ENCODE peak calls at places on chromosomes 16 and 17, in seven cellular contexts. S is stimulated activated CD8-positive, alpha-beta memory T cell treated with anti-CD3 and anti-CD28 coated beads, Interleukin-15, amount 100 ng/mL, for 1 hour; B is NB4; I is amygdala; Y is Ammon's horn; Z is A549; P is NCI-H1436. Q is an unnamed sample.

GRCh38 chr16:1493746-1494094 is 560 bp downstream of the TELO2 start:
- DNase-seq in S (no peak), B (no peak), I (no peak), Z (no peak), P (no peak), Y (no peak), Q (no peak)

GRCh38 chr16:81645303-81645702 is 133.8 kb upstream of the PLCG2 start:
- DNase-seq in I (peak), S (no peak), P (peak), Z (peak), B (no peak), Y (peak), Q (no peak)

GRCh38 chr17:41692722-41693521 is 4.2 kb downstream of the EIF1 start:
- DNase-seq in S (no peak), B (no peak), Y (no peak), P (no peak), Z (peak), I (no peak), Q (no peak)

GRCh38 chr16:57470683-57471082 is 8.2 kb downstream of the POLR2C start:
- DNase-seq in S (no peak), B (no peak), I (no peak), P (no peak), Y (peak), Z (peak), Q (no peak)

GRCh38 chr17:41863074-41863843 is 2.0 kb downstream of the KLHL11 start:
- DNase-seq in Z (no peak), S (no peak), B (no peak), Y (no peak), P (no peak), I (no peak), Q (no peak)

GRCh38 chr16:11319529-11320146 is 25.6 kb upstream of the RMI2 start:
- DNase-seq in Y (no peak), S (no peak), I (no peak), Z (no peak), P (peak), B (no peak), Q (no peak)

GRCh38 chr17:28228109-28228840 is 90.7 kb upstream of the TMEM97 start:
- DNase-seq in I (no peak), S (no peak), P (no peak), B (peak), Y (no peak), Z (peak), Q (no peak)

GRCh38 chr17:65886240-65886639 is 305.7 kb downstream of the CEP112 start:
- DNase-seq in Z (no peak), I (no peak), P (no peak), S (no peak), B (no peak), Y (no peak), Q (no peak)

GRCh38 chr16:83147244-83147643 is 520.5 kb downstream of the CDH13 start:
- DNase-seq in Y (no peak), Z (no peak), S (no peak), B (no peak), I (no peak), P (no peak), Q (no peak)

GRCh38 chr17:74037320-74037719 is 166.2 kb upstream of the RPL38 start:
- DNase-seq in S (no peak), P (no peak), B (no peak), I (no peak), Y (no peak), Z (peak), Q (no peak)

GRCh38 chr17:41705271-41705991 is 6.7 kb upstream of the GAST start:
- DNase-seq in I (no peak), S (no peak), P (no peak), B (no peak), Y (no peak), Z (no peak), Q (no peak)

GRCh38 chr16:89114159-89114981 is 20.7 kb downstream of the ACSF3 start:
- DNase-seq in Y (no peak), S (no peak), I (no peak), B (peak), Z (no peak), P (no peak), Q (no peak)

GRCh38 chr17:41329279-41329925 is 13.9 kb upstream of the KRTAP17-1 start:
- DNase-seq in B (peak), S (no peak), Z (peak), P (peak), I (no peak), Y (peak), Q (peak)

GRCh38 chr17:75498726-75499213 is 16.6 kb downstream of the CASKIN2 start:
- DNase-seq in B (peak), Y (no peak), S (no peak), Z (peak), I (no peak), P (no peak), Q (no peak)

GRCh38 chr17:61586031-61586566 is 4.9 kb downstream of the NACA2 start:
- DNase-seq in I (no peak), S (no peak), P (no peak), B (no peak), Y (no peak), Z (no peak), Q (no peak)

GRCh38 chr17:66190738-66191606 is 961 bp downstream of the CEP112 start:
- DNase-seq in B (no peak), Y (peak), S (no peak), I (no peak), P (no peak), Z (peak), Q (no peak)

GRCh38 chr17:6580628-6581027 is 24.3 kb upstream of the PITPNM3 start:
- DNase-seq in S (no peak), Y (no peak), I (no peak), P (no peak), Z (no peak), B (no peak), Q (no peak)

GRCh38 chr17:4862720-4863119 is 29.6 kb downstream of the MINK1 start:
- DNase-seq in Y (no peak), S (no peak), B (no peak), I (no peak), P (no peak), Z (no peak), Q (no peak)

GRCh38 chr16:70380205-70380918 is 33.7 kb downstream of the DDX19A start:
- DNase-seq in Z (peak), P (no peak), I (no peak), Y (peak), S (peak), B (peak), Q (peak)

GRCh38 chr17:31674305-31674704 is 184.7 kb downstream of the COPRS start:
- DNase-seq in I (no peak), Z (no peak), P (no peak), S (no peak), Y (no peak), B (no peak), Q (peak)

GRCh38 chr16:67966549-67967182 is 1.8 kb downstream of the SLC12A4 start:
- DNase-seq in Z (peak), P (no peak), Y (no peak), I (no peak), S (no peak), B (peak), Q (peak)

GRCh38 chr16:52729731-52730130 is 182.8 kb upstream of the TOX3 start:
- DNase-seq in B (no peak), S (no peak), Y (no peak), Z (no peak), P (no peak), I (no peak), Q (no peak)

GRCh38 chr16:88299751-88300462 is 82.9 kb upstream of the ZNF469 start:
- DNase-seq in Y (no peak), B (no peak), S (no peak), P (no peak), I (no peak), Z (no peak), Q (no peak)

GRCh38 chr17:30824002-30824355 is 513 bp downstream of the CRLF3 start:
- DNase-seq in I (no peak), Y (peak), S (no peak), B (peak), Z (no peak), P (no peak), Q (no peak)

GRCh38 chr17:74431568-74432483 is at the start of gene GPRC5C:
- DNase-seq in I (no peak), Y (peak), S (no peak), Z (peak), P (peak), B (peak), Q (no peak)

GRCh38 chr17:76410328-76410965 is 26.0 kb downstream of the SPHK1 start:
- DNase-seq in Z (no peak), Y (no peak), B (no peak), I (no peak), S (no peak), P (no peak), Q (no peak)

GRCh38 chr17:72724375-72724774 is 368.1 kb downstream of the SLC39A11 start:
- DNase-seq in B (no peak), S (no peak), Z (no peak), Y (no peak), P (no peak), I (no peak), Q (no peak)

GRCh38 chr16:9901-10665 is 43.3 kb downstream of the POLR3K start:
- DNase-seq in Y (no peak), S (no peak), Z (peak), B (peak), P (no peak), I (no peak), Q (no peak)

GRCh38 chr17:27598337-27599050 is 32.5 kb upstream of the LGALS9 start:
- DNase-seq in Z (no peak), Y (no peak), I (no peak), P (no peak), B (no peak), S (no peak), Q (no peak)

GRCh38 chr17:40168262-40168832 is 8.9 kb upstream of the RAPGEFL1 start:
- DNase-seq in I (no peak), P (peak), Y (peak), Z (peak), S (no peak), B (peak), Q (peak)

GRCh38 chr17:72580321-72581127 is 459.7 kb downstream of the SOX9 start:
- DNase-seq in P (peak), B (no peak), S (no peak), Y (no peak), I (no peak), Z (peak), Q (no peak)

GRCh38 chr16:2768403-2769089 is 8.5 kb downstream of the ELOB start:
- DNase-seq in Y (no peak), Z (no peak), I (no peak), B (peak), P (no peak), S (no peak), Q (no peak)

GRCh38 chr17:38693700-38694329 is 11.3 kb upstream of the MLLT6 start:
- DNase-seq in B (no peak), Y (peak), P (no peak), S (no peak), I (no peak), Z (no peak), Q (peak)

GRCh38 chr16:31377210-31377903 is 15.8 kb upstream of the ITGAD start:
- DNase-seq in Y (no peak), P (no peak), I (no peak), Z (no peak), B (no peak), S (no peak), Q (no peak)

GRCh38 chr17:54426287-54426886 is 474.3 kb upstream of the TOM1L1 start:
- DNase-seq in B (peak), S (no peak), P (no peak), I (no peak), Y (peak), Z (peak), Q (no peak)

GRCh38 chr17:55265434-55266021 is 768 bp downstream of the HLF start:
- DNase-seq in Y (no peak), S (no peak), B (no peak), Z (no peak), P (no peak), I (no peak), Q (no peak)

GRCh38 chr16:48426244-48427135 is 41.3 kb upstream of the SIAH1 start:
- DNase-seq in S (no peak), I (no peak), Z (no peak), B (no peak), Y (no peak), P (no peak), Q (no peak)